ENCODE peak calls at places on chromosomes 3 and 15, in eight cellular contexts. T is mammary epithelial cell; P is fibroblast of lung; B is naive thymus-derived CD4-positive, alpha-beta T cell; L is A549; Y is sigmoid colon; V is neural progenitor cell; H is HepG2. J is an unnamed sample.
A peak's percentile ranks its signal among the peaks of the same experiment; 100 is the strongest.

GRCh38 chr3:147614210-147614609 is 205.0 kb downstream of the ZIC1 start:
- DNase-seq in T (no peak), P (no peak), B (no peak), L (no peak), Y (no peak), V (no peak), H (no peak), J (no peak)

GRCh38 chr3:65497846-65498245 is 540.9 kb downstream of the MAGI1 start:
- DNase-seq in T (no peak), P (no peak), B (no peak), L (no peak), Y (no peak), V (peak; percentile 52), H (no peak), J (no peak)

GRCh38 chr3:30245805-30246622 is 360.4 kb upstream of the TGFBR2 start:
- DNase-seq in T (no peak), P (no peak), B (no peak), L (no peak), Y (no peak), V (no peak), H (no peak), J (no peak)

GRCh38 chr3:43004282-43004681 is 25.2 kb downstream of the GASK1A start:
- DNase-seq in T (peak; percentile 51), P (peak; percentile 87), B (no peak), L (no peak), Y (no peak), V (no peak), H (no peak), J (no peak)

GRCh38 chr15:99704444-99704838 is 28.8 kb downstream of the LYSMD4 start:
- DNase-seq in T (peak; percentile 83), P (peak; percentile 93), B (peak; percentile 76), L (peak; percentile 90), Y (no peak), V (peak; percentile 89), H (peak; percentile 81), J (no peak)

GRCh38 chr3:108292905-108293328 is 3.4 kb upstream of the HHLA2 start:
- DNase-seq in T (no peak), P (no peak), B (peak; percentile 29), L (no peak), Y (no peak), V (no peak), H (no peak), J (no peak)

GRCh38 chr15:29936353-29937049 is 114.2 kb upstream of the TJP1 start:
- DNase-seq in T (peak; percentile 75), P (peak; percentile 37), B (no peak), L (no peak), Y (no peak), V (no peak), H (no peak), J (no peak)

GRCh38 chr3:196740476-196741400 is 1.1 kb downstream of the PAK2 start:
- DNase-seq in T (peak; percentile 48), P (peak; percentile 55), B (peak; percentile 69), L (peak; percentile 15), Y (no peak), V (peak; percentile 69), H (peak; percentile 45), J (peak; percentile 61)

GRCh38 chr3:145882416-145882815 is 278.6 kb downstream of the PLOD2 start:
- DNase-seq in T (peak; percentile 48), P (no peak), B (no peak), L (no peak), Y (no peak), V (no peak), H (no peak), J (no peak)

GRCh38 chr15:90808517-90808939 is 59.9 kb upstream of the FURIN start:
- DNase-seq in T (no peak), P (no peak), B (no peak), L (no peak), Y (no peak), V (no peak), H (no peak), J (no peak)

GRCh38 chr3:9598783-9599387 is 45.3 kb upstream of the LHFPL4 start:
- DNase-seq in T (no peak), P (no peak), B (no peak), L (no peak), Y (no peak), V (no peak), H (no peak), J (no peak)

GRCh38 chr15:75234191-75234810 is 23.8 kb upstream of the GOLGA6C start:
- DNase-seq in T (no peak), P (no peak), B (no peak), L (no peak), Y (peak; percentile 56), V (no peak), H (no peak), J (peak; percentile 47)

GRCh38 chr3:37241880-37242279 is 67.5 kb upstream of the LRRFIP2 start:
- DNase-seq in T (no peak), P (no peak), B (no peak), L (no peak), Y (no peak), V (no peak), H (no peak), J (no peak)

GRCh38 chr15:49990835-49991540 is 128.0 kb downstream of the ATP8B4 start:
- DNase-seq in T (no peak), P (peak; percentile 82), B (no peak), L (no peak), Y (no peak), V (no peak), H (no peak), J (no peak)

GRCh38 chr3:190673157-190673556 is 159.3 kb downstream of the IL1RAP start:
- DNase-seq in T (no peak), P (no peak), B (no peak), L (no peak), Y (no peak), V (no peak), H (no peak), J (no peak)

GRCh38 chr15:30984542-30984941 is 6.9 kb downstream of the MTMR10 start:
- DNase-seq in T (no peak), P (no peak), B (no peak), L (no peak), Y (no peak), V (no peak), H (no peak), J (no peak)

GRCh38 chr15:48373855-48374421 is 42.7 kb downstream of the DUT start:
- DNase-seq in T (peak; percentile 75), P (peak; percentile 69), B (no peak), L (peak; percentile 31), Y (peak; percentile 65), V (no peak), H (no peak), J (peak; percentile 60)

GRCh38 chr3:414063-414462 is 217.5 kb downstream of the CHL1 start:
- DNase-seq in T (no peak), P (peak; percentile 27), B (no peak), L (peak; percentile 14), Y (no peak), V (peak; percentile 18), H (no peak), J (no peak)

GRCh38 chr3:78221796-78222195 is 1181.9 kb downstream of the ROBO2 start:
- DNase-seq in T (peak; percentile 1), P (no peak), B (no peak), L (no peak), Y (no peak), V (peak; percentile 27), H (no peak), J (no peak)

GRCh38 chr3:128269131-128269775 is 116.0 kb downstream of the EEFSEC start:
- DNase-seq in T (no peak), P (no peak), B (no peak), L (no peak), Y (peak; percentile 46), V (no peak), H (no peak), J (no peak)

GRCh38 chr15:90916461-90916860 is 13.4 kb downstream of the MAN2A2 start:
- DNase-seq in T (no peak), P (no peak), B (no peak), L (no peak), Y (no peak), V (no peak), H (no peak), J (no peak)

GRCh38 chr3:196970547-196971093 is 2.0 kb upstream of the PIGZ start:
- DNase-seq in T (no peak), P (no peak), B (no peak), L (no peak), Y (no peak), V (no peak), H (no peak), J (no peak)

DNA sequence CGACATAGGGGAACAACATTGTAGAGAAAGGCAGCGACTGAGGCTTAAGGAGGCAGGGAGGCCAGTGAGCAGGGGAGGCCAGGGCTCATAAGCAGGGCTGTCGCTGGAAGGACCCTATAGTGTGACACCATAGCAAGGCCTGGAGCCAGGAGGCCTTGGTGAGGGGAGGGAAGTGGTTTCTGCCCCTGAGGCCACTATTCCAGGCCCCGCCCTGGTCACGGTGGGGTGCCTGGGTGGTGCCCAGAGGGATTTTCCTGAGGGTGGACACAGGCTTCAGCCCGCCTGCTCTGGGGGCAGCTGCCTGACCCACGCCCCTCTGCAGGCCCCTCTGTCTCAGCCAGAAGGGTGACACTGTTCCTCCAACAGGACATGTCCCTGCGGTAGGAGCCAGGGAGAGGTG is 147.8 kb upstream of the IQSEC1 start:
- DNase-seq in T (no peak), P (no peak), B (no peak), L (no peak), Y (no peak), V (no peak), H (no peak), J (no peak)
- H3K4me1 ChIP-seq in T (peaks cover 22% of the 10 kb centered on the region), P (no peaks in the 10 kb centered on the region), B (no peaks in the 10 kb centered on the region), L (peaks cover 34% of the 10 kb centered on the region), Y (no peaks in the 10 kb centered on the region), V (no peaks in the 10 kb centered on the region), H (peaks cover 32% of the 10 kb centered on the region), J (no peaks in the 10 kb centered on the region)

GRCh38 chr15:72200395-72201237 is 3.0 kb upstream of the GRAMD2A start:
- DNase-seq in T (no peak), P (no peak), B (no peak), L (no peak), Y (no peak), V (no peak), H (no peak), J (no peak)
- H3K27ac ChIP-seq in T (no peak overlapping the region), P (no peak overlapping the region), B (no peak overlapping the region), L (peak overlapping the region; percentile 26), Y (peak overlapping the region; percentile 41), V (no peak overlapping the region), H (no peak overlapping the region), J (peak overlapping the region; percentile 6)

DNA sequence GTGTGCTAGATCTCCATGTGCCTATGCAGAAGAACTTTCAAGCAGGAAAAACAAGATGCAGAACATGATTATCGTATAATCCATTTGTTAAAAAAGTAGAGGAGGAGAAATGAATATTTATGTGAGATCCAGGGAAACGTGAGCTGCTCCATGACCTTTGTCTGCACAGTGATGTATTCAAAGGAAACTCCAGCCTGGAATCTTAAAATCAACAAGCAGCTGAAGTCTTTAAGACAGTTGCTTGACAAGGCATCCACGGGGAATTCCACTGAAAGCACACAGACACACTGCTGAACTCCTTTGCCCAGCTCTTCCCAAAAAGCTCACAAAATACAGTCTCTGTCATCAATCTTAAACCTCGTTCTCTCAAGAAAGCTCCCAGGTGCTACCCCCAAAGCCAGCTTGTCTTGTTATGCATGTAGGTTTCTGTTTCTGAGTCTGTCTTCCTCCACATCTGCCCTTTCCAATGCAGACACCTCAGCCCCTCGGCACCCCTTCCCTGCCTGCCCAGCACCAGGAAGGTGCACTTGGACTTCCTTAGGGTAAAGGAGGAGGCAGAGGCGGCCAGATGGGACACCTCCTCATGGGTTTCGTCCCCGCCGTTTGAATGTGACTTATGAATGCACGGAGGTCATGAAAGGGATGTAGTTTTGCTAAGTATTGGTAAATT is 28.7 kb downstream of the LRRK1 start:
- DNase-seq in T (no peak), P (no peak), B (no peak), L (no peak), Y (no peak), V (no peak), H (no peak), J (no peak)
- H3K4me1 ChIP-seq in T (no peaks in the 10 kb centered on the region), P (peaks cover under 1% of the 10 kb centered on the region), B (no peaks in the 10 kb centered on the region), L (peaks cover 11% of the 10 kb centered on the region), Y (no peaks in the 10 kb centered on the region), V (no peaks in the 10 kb centered on the region), H (no peaks in the 10 kb centered on the region), J (no peaks in the 10 kb centered on the region)

GRCh38 chr3:60079076-60079475 is 1029.3 kb upstream of the CFAP20DC start:
- DNase-seq in T (no peak), P (no peak), B (peak; percentile 67), L (no peak), Y (no peak), V (peak; percentile 8), H (no peak), J (no peak)
- H3K27ac ChIP-seq in T (no peak overlapping the region), P (no peak overlapping the region), B (peak overlapping the region; percentile 86), L (no peak overlapping the region), Y (no peak overlapping the region), V (no peak overlapping the region), H (no peak overlapping the region), J (no peak overlapping the region)

J was measured in upper lobe of right lung.